ENCODE peak calls at places on chromosomes 12 and 14, in five cellular contexts. Q is uterus; V is AG09309; I is activated CD8-positive, alpha-beta memory T cell treated with anti-CD3 and anti-CD28 coated beads for 1 hour; A is Daoy. G is an unnamed sample.

GRCh38 chr12:62724947-62725447 is 210.0 kb downstream of the PPM1H start:
- DNase-seq in I (no peak), A (peak), V (peak), Q (peak), G (peak)

GRCh38 chr12:50055831-50056628 is 1.4 kb upstream of the ASIC1 start:
- DNase-seq in Q (no peak), V (no peak), I (peak), A (peak), G (peak)

GRCh38 chr14:104968541-104969401 is 9.4 kb downstream of the AHNAK2 start:
- DNase-seq in I (no peak), A (peak), Q (peak), V (no peak), G (peak)

GRCh38 chr14:95664046-95664445 is 22.2 kb upstream of the TCL1B start:
- DNase-seq in A (no peak), V (no peak), I (no peak), Q (no peak), G (no peak)

GRCh38 chr14:100914597-100915021 is 11.1 kb upstream of the RTL1 start:
- DNase-seq in I (no peak), A (no peak), Q (no peak), V (peak), G (no peak)

GRCh38 chr14:78238141-78238540 is 68.0 kb downstream of the NRXN3 start:
- DNase-seq in A (no peak), Q (no peak), I (no peak), V (no peak), G (no peak)

GRCh38 chr12:79830425-79830824 is 104.5 kb downstream of the PPP1R12A start:
- DNase-seq in Q (no peak), I (no peak), A (no peak), V (no peak), G (no peak)

GRCh38 chr12:82966160-82966559 is 279.5 kb downstream of the TMTC2 start:
- DNase-seq in I (no peak), Q (no peak), V (no peak), A (no peak), G (no peak)

GRCh38 chr14:47278233-47278842 is 397.1 kb downstream of the MDGA2 start:
- DNase-seq in V (no peak), A (peak), Q (no peak), I (no peak), G (peak)

GRCh38 chr12:116370886-116371580 is 93.5 kb upstream of the MED13L start:
- DNase-seq in I (no peak), V (no peak), A (no peak), Q (no peak), G (no peak)

GRCh38 chr14:106185837-106186233 is 659.5 kb downstream of the TMEM121 start:
- DNase-seq in Q (no peak), A (no peak), V (no peak), I (peak), G (no peak)

GRCh38 chr12:29053567-29053966 is 95.5 kb upstream of the FAR2 start:
- DNase-seq in Q (no peak), V (no peak), I (no peak), A (no peak), G (no peak)

GRCh38 chr14:96264850-96265249 is 8.8 kb downstream of the BDKRB1 start:
- DNase-seq in A (peak), I (no peak), Q (no peak), V (no peak), G (no peak)

G was measured in kidney glomerular epithelial cell.